ENCODE peak calls at places on chromosomes 16 and 17, in six cellular contexts. One of them, this sample, is unnamed.

GRCh38 chr17:21539146-21539545 is 153.2 kb upstream of the KCNJ18 start:
- DNase-seq in brain microvascular endothelial cell: no peak
- DNase-seq in AG09319: no peak
- DNase-seq in B cell: no peak
- DNase-seq in osteocyte: no peak
- DNase-seq in foreskin fibroblast: peak; percentile 25
- DNase-seq in this sample: no peak

GRCh38 chr17:60165976-60166375 is 16.2 kb downstream of the CA4 start:
- DNase-seq in brain microvascular endothelial cell: no peak
- DNase-seq in AG09319: no peak
- DNase-seq in B cell: no peak
- DNase-seq in osteocyte: no peak
- DNase-seq in foreskin fibroblast: no peak
- DNase-seq in this sample: peak; percentile 18

GRCh38 chr17:45719335-45720071 is 64.6 kb upstream of the CRHR1 start:
- DNase-seq in brain microvascular endothelial cell: peak; percentile 80
- DNase-seq in AG09319: peak; percentile 10
- DNase-seq in B cell: no peak
- DNase-seq in osteocyte: no peak
- DNase-seq in foreskin fibroblast: peak; percentile 77
- DNase-seq in this sample: no peak

GRCh38 chr16:9258423-9259051 is 167.1 kb downstream of the HAPSTR1 start:
- DNase-seq in brain microvascular endothelial cell: peak; percentile 17
- DNase-seq in AG09319: no peak
- DNase-seq in B cell: peak; percentile 31
- DNase-seq in osteocyte: no peak
- DNase-seq in foreskin fibroblast: peak; percentile 15
- DNase-seq in this sample: peak; percentile 68

GRCh38 chr16:24689128-24689527 is 40.3 kb upstream of the TNRC6A start:
- DNase-seq in brain microvascular endothelial cell: no peak
- DNase-seq in AG09319: peak; percentile 24
- DNase-seq in B cell: no peak
- DNase-seq in osteocyte: no peak
- DNase-seq in foreskin fibroblast: peak; percentile 77
- DNase-seq in this sample: peak; percentile 45

GRCh38 chr17:2423271-2423670 is 22.4 kb upstream of the MNT start:
- DNase-seq in brain microvascular endothelial cell: no peak
- DNase-seq in AG09319: no peak
- DNase-seq in B cell: no peak
- DNase-seq in osteocyte: no peak
- DNase-seq in foreskin fibroblast: no peak
- DNase-seq in this sample: no peak

GRCh38 chr17:62653831-62654829 is 26.7 kb downstream of the MRC2 start:
- DNase-seq in brain microvascular endothelial cell: no peak
- DNase-seq in AG09319: peak; percentile 66
- DNase-seq in B cell: peak; percentile 17
- DNase-seq in osteocyte: no peak
- DNase-seq in foreskin fibroblast: peak; percentile 95
- DNase-seq in this sample: peak; percentile 46

GRCh38 chr17:77769215-77769614 is 189.3 kb upstream of the TNRC6C start:
- DNase-seq in brain microvascular endothelial cell: no peak
- DNase-seq in AG09319: no peak
- DNase-seq in B cell: no peak
- DNase-seq in osteocyte: no peak
- DNase-seq in foreskin fibroblast: no peak
- DNase-seq in this sample: no peak

GRCh38 chr16:56972403-56972802 is 10.7 kb downstream of the CETP start:
- DNase-seq in brain microvascular endothelial cell: no peak
- DNase-seq in AG09319: no peak
- DNase-seq in B cell: no peak
- DNase-seq in osteocyte: no peak
- DNase-seq in foreskin fibroblast: no peak
- DNase-seq in this sample: no peak

GRCh38 chr16:10172848-10173655 is 9.2 kb downstream of the GRIN2A start:
- DNase-seq in brain microvascular endothelial cell: peak; percentile 27
- DNase-seq in AG09319: no peak
- DNase-seq in B cell: no peak
- DNase-seq in osteocyte: no peak
- DNase-seq in foreskin fibroblast: no peak
- DNase-seq in this sample: no peak

GRCh38 chr16:3904875-3905274 is 24.4 kb upstream of the CREBBP start:
- DNase-seq in brain microvascular endothelial cell: no peak
- DNase-seq in AG09319: no peak
- DNase-seq in B cell: no peak
- DNase-seq in osteocyte: no peak
- DNase-seq in foreskin fibroblast: no peak
- DNase-seq in this sample: no peak

GRCh38 chr17:41965694-41966375 is 760 bp upstream of the CNP start:
- DNase-seq in brain microvascular endothelial cell: no peak
- DNase-seq in AG09319: no peak
- DNase-seq in B cell: peak; percentile 61
- DNase-seq in osteocyte: no peak
- DNase-seq in foreskin fibroblast: peak; percentile 63
- DNase-seq in this sample: peak; percentile 78

GRCh38 chr16:18834873-18835272 is 33.5 kb upstream of the ARL6IP1 start:
- DNase-seq in brain microvascular endothelial cell: no peak
- DNase-seq in AG09319: no peak
- DNase-seq in B cell: no peak
- DNase-seq in osteocyte: no peak
- DNase-seq in foreskin fibroblast: no peak
- DNase-seq in this sample: no peak

GRCh38 chr17:19002805-19003542 is 1.6 kb downstream of the FAM83G start:
- DNase-seq in brain microvascular endothelial cell: no peak
- DNase-seq in AG09319: no peak
- DNase-seq in B cell: no peak
- DNase-seq in osteocyte: no peak
- DNase-seq in foreskin fibroblast: peak; percentile 55
- DNase-seq in this sample: no peak

DNA sequence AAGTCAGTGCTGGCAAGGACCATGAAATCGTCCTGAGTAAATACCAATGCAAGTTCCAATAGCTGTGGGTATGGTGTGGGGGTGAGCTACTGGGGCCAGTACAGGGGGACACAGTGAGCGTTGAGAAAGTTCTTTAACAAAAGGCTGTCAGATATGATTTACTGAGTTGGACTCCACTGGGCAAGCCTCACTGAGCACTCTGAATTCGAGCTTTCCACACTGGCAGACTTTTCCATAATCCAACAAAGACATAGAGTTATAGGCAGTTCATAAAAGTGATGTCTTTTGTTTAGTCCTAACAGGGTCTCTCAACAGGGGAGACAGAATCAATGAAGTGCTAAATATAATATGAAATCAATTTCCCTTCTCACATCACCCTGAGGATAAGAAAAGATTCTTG is 489.0 kb downstream of the KCNJ2 start:
- DNase-seq in brain microvascular endothelial cell: no peak
- DNase-seq in AG09319: no peak
- DNase-seq in B cell: no peak
- DNase-seq in osteocyte: no peak
- DNase-seq in foreskin fibroblast: no peak
- DNase-seq in this sample: no peak
- TF ChIP-seq CTCF in brain microvascular endothelial cell: no peak
- TF ChIP-seq CTCF in AG09319: no peak
- TF ChIP-seq CTCF in B cell: no peak
- TF ChIP-seq CTCF in osteocyte: no peak
- TF ChIP-seq CTCF in foreskin fibroblast: no peak
- TF ChIP-seq CTCF in this sample: no peak

GRCh38 chr17:16920628-16921020 is 51.3 kb downstream of the TNFRSF13B start:
- DNase-seq in brain microvascular endothelial cell: no peak
- DNase-seq in AG09319: no peak
- DNase-seq in B cell: no peak
- DNase-seq in osteocyte: no peak
- DNase-seq in foreskin fibroblast: no peak
- DNase-seq in this sample: no peak

GRCh38 chr17:16923904-16924700 is 47.8 kb downstream of the TNFRSF13B start:
- DNase-seq in brain microvascular endothelial cell: no peak
- DNase-seq in AG09319: no peak
- DNase-seq in B cell: no peak
- DNase-seq in osteocyte: no peak
- DNase-seq in foreskin fibroblast: no peak
- DNase-seq in this sample: no peak

GRCh38 chr17:16924701-16925440 is 47.0 kb downstream of the TNFRSF13B start:
- DNase-seq in brain microvascular endothelial cell: no peak
- DNase-seq in AG09319: no peak
- DNase-seq in B cell: no peak
- DNase-seq in osteocyte: no peak
- DNase-seq in foreskin fibroblast: no peak
- DNase-seq in this sample: no peak

GRCh38 chr17:16923097-16923903 is 48.6 kb downstream of the TNFRSF13B start:
- DNase-seq in brain microvascular endothelial cell: no peak
- DNase-seq in AG09319: no peak
- DNase-seq in B cell: no peak
- DNase-seq in osteocyte: no peak
- DNase-seq in foreskin fibroblast: no peak
- DNase-seq in this sample: no peak

GRCh38 chr17:16922386-16923096 is 49.4 kb downstream of the TNFRSF13B start:
- DNase-seq in brain microvascular endothelial cell: no peak
- DNase-seq in AG09319: no peak
- DNase-seq in B cell: peak; percentile 42
- DNase-seq in osteocyte: no peak
- DNase-seq in foreskin fibroblast: peak; percentile 17
- DNase-seq in this sample: peak; percentile 43
- TF ChIP-seq CTCF in brain microvascular endothelial cell: peak; percentile 27
- TF ChIP-seq CTCF in AG09319: no peak
- TF ChIP-seq CTCF in B cell: peak; percentile 47
- TF ChIP-seq CTCF in osteocyte: no peak
- TF ChIP-seq CTCF in foreskin fibroblast: no peak
- TF ChIP-seq CTCF in this sample: peak; percentile 17

GRCh38 chr16:50244140-50244503 is 22.2 kb upstream of the ADCY7 start:
- DNase-seq in brain microvascular endothelial cell: peak; percentile 38
- DNase-seq in AG09319: no peak
- DNase-seq in B cell: no peak
- DNase-seq in osteocyte: peak; percentile 49
- DNase-seq in foreskin fibroblast: no peak
- DNase-seq in this sample: no peak

GRCh38 chr16:50246299-50247122 is 19.8 kb upstream of the ADCY7 start:
- DNase-seq in brain microvascular endothelial cell: no peak
- DNase-seq in AG09319: no peak
- DNase-seq in B cell: peak; percentile 43
- DNase-seq in osteocyte: no peak
- DNase-seq in foreskin fibroblast: no peak
- DNase-seq in this sample: peak; percentile 53

GRCh38 chr16:50244504-50245416 is 21.6 kb upstream of the ADCY7 start:
- DNase-seq in brain microvascular endothelial cell: no peak
- DNase-seq in AG09319: no peak
- DNase-seq in B cell: no peak
- DNase-seq in osteocyte: peak; percentile 78
- DNase-seq in foreskin fibroblast: no peak
- DNase-seq in this sample: no peak

GRCh38 chr16:50247123-50247905 is 19.0 kb upstream of the ADCY7 start:
- DNase-seq in brain microvascular endothelial cell: no peak
- DNase-seq in AG09319: no peak
- DNase-seq in B cell: no peak
- DNase-seq in osteocyte: no peak
- DNase-seq in foreskin fibroblast: no peak
- DNase-seq in this sample: no peak

GRCh38 chr16:50245417-50246298 is 20.7 kb upstream of the ADCY7 start:
- DNase-seq in brain microvascular endothelial cell: peak; percentile 47
- DNase-seq in AG09319: no peak
- DNase-seq in B cell: peak; percentile 70
- DNase-seq in osteocyte: peak; percentile 76
- DNase-seq in foreskin fibroblast: peak; percentile 77
- DNase-seq in this sample: peak; percentile 93
- TF ChIP-seq CTCF in brain microvascular endothelial cell: no peak
- TF ChIP-seq CTCF in AG09319: no peak
- TF ChIP-seq CTCF in B cell: peak; percentile 39
- TF ChIP-seq CTCF in osteocyte: peak; percentile 43
- TF ChIP-seq CTCF in foreskin fibroblast: no peak
- TF ChIP-seq CTCF in this sample: peak; percentile 58

DNA sequence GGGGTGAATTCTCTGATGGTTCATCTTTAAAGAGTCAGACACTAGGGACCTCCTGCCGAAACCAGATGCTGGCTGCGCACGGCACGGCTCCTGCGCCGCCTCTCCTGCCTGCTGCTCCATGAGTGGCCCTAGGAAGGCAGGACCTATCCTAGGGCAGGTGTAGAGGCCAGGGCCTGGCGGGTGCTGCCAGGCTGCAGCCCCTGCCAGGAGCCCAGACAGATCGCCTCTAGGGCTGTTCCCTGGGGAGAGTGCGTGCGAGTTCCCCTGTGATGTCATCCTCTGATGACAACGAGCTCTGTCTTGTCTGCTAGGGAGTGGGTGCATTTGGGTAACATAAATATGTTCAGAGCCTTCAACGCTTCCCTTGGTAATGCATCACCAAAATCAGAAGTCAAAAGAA is 23.9 kb downstream of the SLC38A10 start:
- DNase-seq in brain microvascular endothelial cell: no peak
- DNase-seq in AG09319: no peak
- DNase-seq in B cell: no peak
- DNase-seq in osteocyte: no peak
- DNase-seq in foreskin fibroblast: no peak
- DNase-seq in this sample: no peak
- TF ChIP-seq CTCF in brain microvascular endothelial cell: no peak
- TF ChIP-seq CTCF in AG09319: no peak
- TF ChIP-seq CTCF in B cell: no peak
- TF ChIP-seq CTCF in osteocyte: no peak
- TF ChIP-seq CTCF in foreskin fibroblast: no peak
- TF ChIP-seq CTCF in this sample: no peak

GRCh38 chr17:11389583-11389982 is 148.6 kb downstream of the SHISA6 start:
- DNase-seq in brain microvascular endothelial cell: no peak
- DNase-seq in AG09319: no peak
- DNase-seq in B cell: no peak
- DNase-seq in osteocyte: no peak
- DNase-seq in foreskin fibroblast: no peak
- DNase-seq in this sample: no peak

GRCh38 chr17:11388061-11388460 is 147.0 kb downstream of the SHISA6 start:
- DNase-seq in brain microvascular endothelial cell: no peak
- DNase-seq in AG09319: no peak
- DNase-seq in B cell: no peak
- DNase-seq in osteocyte: no peak
- DNase-seq in foreskin fibroblast: no peak
- DNase-seq in this sample: no peak

DNA sequence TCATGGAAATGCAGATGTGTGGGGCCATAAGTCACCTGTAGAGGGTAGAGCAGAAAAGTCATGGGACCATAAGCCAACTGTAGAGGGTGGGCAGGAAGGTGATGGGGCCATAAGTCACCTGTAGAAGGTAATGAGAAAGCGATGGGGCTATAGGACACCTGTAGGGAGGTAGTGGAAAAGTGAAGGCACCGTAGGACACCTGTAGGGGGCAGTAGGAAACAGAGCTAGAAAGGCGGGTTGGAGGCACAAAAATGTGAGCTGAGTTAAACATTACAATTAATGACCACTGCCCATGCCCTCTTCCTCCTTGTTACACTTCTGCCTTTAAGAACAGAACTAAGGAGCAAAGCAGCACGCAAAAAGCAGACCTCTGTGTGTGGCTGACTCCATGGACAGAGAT is 150.1 kb downstream of the SHISA6 start:
- DNase-seq in brain microvascular endothelial cell: no peak
- DNase-seq in AG09319: no peak
- DNase-seq in B cell: no peak
- DNase-seq in osteocyte: no peak
- DNase-seq in foreskin fibroblast: no peak
- DNase-seq in this sample: no peak
- TF ChIP-seq CTCF in brain microvascular endothelial cell: no peak
- TF ChIP-seq CTCF in AG09319: no peak
- TF ChIP-seq CTCF in B cell: no peak
- TF ChIP-seq CTCF in osteocyte: no peak
- TF ChIP-seq CTCF in foreskin fibroblast: no peak
- TF ChIP-seq CTCF in this sample: no peak